ENCODE peak calls at places on chromosome 4, in nine cellular contexts. One of them, this sample, is unnamed.
A peak's percentile ranks its signal among the peaks of the same experiment; 100 is the strongest.

GRCh38 chr4:42673084-42673429 is 16.2 kb upstream of the ATP8A1 start:
- DNase-seq in occipital lobe: no peak
- DNase-seq in GM13976: no peak
- DNase-seq in HS-5: no peak
- DNase-seq in NCI-H1092 treated with DMSO at 0.1 percent for 48 hours: peak; percentile 21
- DNase-seq in glutamatergic neuron: no peak
- DNase-seq in amygdala: no peak
- DNase-seq in midbrain: no peak
- DNase-seq in T-helper 17 cell: no peak
- DNase-seq in this sample: no peak

GRCh38 chr4:83110970-83111369 is 3.6 kb downstream of the PLAC8 start:
- DNase-seq in occipital lobe: no peak
- DNase-seq in GM13976: no peak
- DNase-seq in HS-5: no peak
- DNase-seq in NCI-H1092 treated with DMSO at 0.1 percent for 48 hours: no peak
- DNase-seq in glutamatergic neuron: no peak
- DNase-seq in amygdala: no peak
- DNase-seq in midbrain: no peak
- DNase-seq in T-helper 17 cell: no peak
- DNase-seq in this sample: no peak

GRCh38 chr4:8702020-8702495 is 109.5 kb downstream of the CPZ start:
- DNase-seq in occipital lobe: no peak
- DNase-seq in GM13976: no peak
- DNase-seq in HS-5: no peak
- DNase-seq in NCI-H1092 treated with DMSO at 0.1 percent for 48 hours: no peak
- DNase-seq in glutamatergic neuron: no peak
- DNase-seq in amygdala: no peak
- DNase-seq in midbrain: no peak
- DNase-seq in T-helper 17 cell: no peak
- DNase-seq in this sample: no peak

GRCh38 chr4:53196872-53197759 is 168.7 kb downstream of the SCFD2 start:
- DNase-seq in occipital lobe: no peak
- DNase-seq in GM13976: peak; percentile 37
- DNase-seq in HS-5: peak; percentile 77
- DNase-seq in NCI-H1092 treated with DMSO at 0.1 percent for 48 hours: peak; percentile 65
- DNase-seq in glutamatergic neuron: no peak
- DNase-seq in amygdala: no peak
- DNase-seq in midbrain: peak; percentile 84
- DNase-seq in T-helper 17 cell: no peak
- DNase-seq in this sample: peak; percentile 23

GRCh38 chr4:5708171-5708828 is at the start of gene EVC2:
- DNase-seq in occipital lobe: no peak
- DNase-seq in GM13976: no peak
- DNase-seq in HS-5: no peak
- DNase-seq in NCI-H1092 treated with DMSO at 0.1 percent for 48 hours: no peak
- DNase-seq in glutamatergic neuron: peak; percentile 65
- DNase-seq in amygdala: no peak
- DNase-seq in midbrain: peak; percentile 21
- DNase-seq in T-helper 17 cell: peak; percentile 20
- DNase-seq in this sample: no peak

GRCh38 chr4:134045411-134045810 is 156.2 kb downstream of the PABPC4L start:
- DNase-seq in occipital lobe: no peak
- DNase-seq in GM13976: no peak
- DNase-seq in HS-5: no peak
- DNase-seq in NCI-H1092 treated with DMSO at 0.1 percent for 48 hours: no peak
- DNase-seq in glutamatergic neuron: no peak
- DNase-seq in amygdala: no peak
- DNase-seq in midbrain: no peak
- DNase-seq in T-helper 17 cell: no peak
- DNase-seq in this sample: no peak

GRCh38 chr4:152727784-152728183 is 48.0 kb upstream of the TMEM154 start:
- DNase-seq in occipital lobe: no peak
- DNase-seq in GM13976: no peak
- DNase-seq in HS-5: no peak
- DNase-seq in NCI-H1092 treated with DMSO at 0.1 percent for 48 hours: no peak
- DNase-seq in glutamatergic neuron: no peak
- DNase-seq in amygdala: no peak
- DNase-seq in midbrain: peak; percentile 2
- DNase-seq in T-helper 17 cell: no peak
- DNase-seq in this sample: no peak

GRCh38 chr4:42348247-42348646 is 49.0 kb upstream of the SHISA3 start:
- DNase-seq in occipital lobe: no peak
- DNase-seq in GM13976: no peak
- DNase-seq in HS-5: no peak
- DNase-seq in NCI-H1092 treated with DMSO at 0.1 percent for 48 hours: no peak
- DNase-seq in glutamatergic neuron: no peak
- DNase-seq in amygdala: no peak
- DNase-seq in midbrain: no peak
- DNase-seq in T-helper 17 cell: no peak
- DNase-seq in this sample: no peak

GRCh38 chr4:107863850-107864371 is 39.2 kb downstream of the SGMS2 start:
- DNase-seq in occipital lobe: peak; percentile 10
- DNase-seq in GM13976: no peak
- DNase-seq in HS-5: no peak
- DNase-seq in NCI-H1092 treated with DMSO at 0.1 percent for 48 hours: peak; percentile 20
- DNase-seq in glutamatergic neuron: no peak
- DNase-seq in amygdala: no peak
- DNase-seq in midbrain: no peak
- DNase-seq in T-helper 17 cell: no peak
- DNase-seq in this sample: peak; percentile 64